ENCODE peak calls at places on chromosomes 3 and 15, in four cellular contexts. N is WTC11, P is HepG2, Q is K562. K is an unnamed sample.
A peak's percentile ranks its signal among the peaks of the same experiment; 100 is the strongest.

GRCh38 chr3:61561374-61562041 is at the start of gene PTPRG:
- DNase-seq in Q (no peak), P (peak; percentile 82), N (peak; percentile 78), K (no peak)

GRCh38 chr3:62556121-62556520 is 182.8 kb upstream of the FEZF2 start:
- DNase-seq in N (peak; percentile 32), P (no peak), Q (no peak), K (no peak)

GRCh38 chr3:143070977-143071551 is 48.5 kb upstream of the CHST2 start:
- DNase-seq in Q (no peak), P (peak; percentile 24), N (no peak), K (no peak)

GRCh38 chr3:113968986-113969385 is 21.2 kb downstream of the ZDHHC23 start:
- DNase-seq in N (no peak), Q (no peak), P (peak; percentile 4), K (no peak)

GRCh38 chr15:89361451-89362202 is 27.0 kb upstream of the POLG start:
- DNase-seq in P (peak; percentile 22), N (peak; percentile 86), Q (peak; percentile 86), K (no peak)

GRCh38 chr15:37140531-37141053 is 40.2 kb upstream of the MEIS2 start:
- DNase-seq in N (no peak), Q (no peak), P (no peak), K (no peak)

GRCh38 chr15:78046796-78047341 is 30.6 kb downstream of the TBC1D2B start:
- DNase-seq in Q (no peak), N (no peak), P (no peak), K (no peak)

GRCh38 chr15:36805278-36805677 is 225.9 kb downstream of the CDIN1 start:
- DNase-seq in P (no peak), Q (no peak), N (no peak), K (no peak)

GRCh38 chr3:112857526-112857925 is 10.9 kb upstream of the CD200R1L start:
- DNase-seq in P (no peak), N (no peak), Q (no peak), K (no peak)

GRCh38 chr15:54482251-54482650 is 504.0 kb downstream of the UNC13C start:
- DNase-seq in P (no peak), N (peak; percentile 20), Q (no peak), K (no peak)

GRCh38 chr3:155321418-155321817 is 27.9 kb upstream of the STRIT1 start:
- DNase-seq in Q (no peak), P (no peak), N (no peak), K (no peak)

GRCh38 chr15:36161781-36162212 is 417.6 kb upstream of the CDIN1 start:
- DNase-seq in Q (no peak), P (no peak), N (no peak), K (no peak)

GRCh38 chr3:10344944-10345575 is 24.1 kb upstream of the SEC13 start:
- DNase-seq in Q (no peak), P (no peak), N (no peak), K (no peak)

GRCh38 chr15:99605490-99605931 is 39.7 kb downstream of the MEF2A start:
- DNase-seq in Q (no peak), N (no peak), P (no peak), K (no peak)

GRCh38 chr3:87191641-87192040 is 35.5 kb upstream of the CHMP2B start:
- DNase-seq in Q (no peak), N (no peak), P (no peak), K (no peak)

GRCh38 chr3:56137406-56137805 is 330.9 kb downstream of the ERC2 start:
- DNase-seq in N (no peak), P (no peak), Q (no peak), K (no peak)

GRCh38 chr3:108394016-108394415 is 97.7 kb downstream of the HHLA2 start:
- DNase-seq in P (no peak), N (no peak), Q (no peak), K (no peak)

GRCh38 chr15:100914876-100915275 is 4.3 kb upstream of the LRRK1 start:
- DNase-seq in N (no peak), Q (no peak), P (no peak), K (no peak)

GRCh38 chr15:101045835-101046691 is 126.9 kb downstream of the LRRK1 start:
- DNase-seq in Q (no peak), P (no peak), N (no peak), K (no peak)

GRCh38 chr3:21020043-21020442 is 731.0 kb downstream of the ZNF385D start:
- DNase-seq in N (no peak), P (no peak), Q (no peak), K (no peak)

GRCh38 chr3:47250309-47251060 is 32.1 kb downstream of the KIF9 start:
- DNase-seq in P (peak; percentile 60), Q (peak; percentile 72), N (peak; percentile 44), K (no peak)

GRCh38 chr3:56115698-56116097 is 352.6 kb downstream of the ERC2 start:
- DNase-seq in Q (no peak), N (peak; percentile 61), P (no peak), K (no peak)

GRCh38 chr15:93331545-93332117 is 242.6 kb upstream of the RGMA start:
- DNase-seq in N (peak; percentile 69), P (no peak), Q (no peak), K (no peak)

GRCh38 chr3:149278911-149279310 is 54.5 kb downstream of the TM4SF18 start:
- DNase-seq in P (no peak), N (no peak), Q (no peak), K (no peak)

GRCh38 chr3:52444860-52445793 is at the start of gene SEMA3G:
- DNase-seq in N (peak; percentile 83), P (peak; percentile 76), Q (peak; percentile 71), K (no peak)

GRCh38 chr3:95939235-95939824 is 875.1 kb upstream of the EPHA6 start:
- DNase-seq in N (no peak), P (no peak), Q (no peak), K (no peak)

GRCh38 chr3:127698264-127699097 is 25.7 kb downstream of the ABTB1 start:
- DNase-seq in Q (no peak), N (no peak), P (no peak), K (no peak)

GRCh38 chr3:125125822-125126245 is 70.0 kb upstream of the HEG1 start:
- DNase-seq in N (no peak), Q (no peak), P (peak; percentile 12), K (no peak)

GRCh38 chr3:56887402-56888025 is 85.8 kb upstream of the ARHGEF3 start:
- DNase-seq in N (no peak), P (no peak), Q (no peak), K (no peak)

GRCh38 chr3:37074178-37074577 is 80.9 kb downstream of the MLH1 start:
- DNase-seq in P (no peak), N (no peak), Q (no peak), K (no peak)

GRCh38 chr15:64438653-64439447 is 21.5 kb upstream of the ZNF609 start:
- DNase-seq in Q (peak; percentile 41), N (no peak), P (no peak), K (no peak)

GRCh38 chr15:70345251-70346019 is 247.7 kb upstream of the TLE3 start:
- DNase-seq in N (no peak), Q (no peak), P (no peak), K (no peak)

GRCh38 chr15:70344666-70345065 is 246.9 kb upstream of the TLE3 start:
- DNase-seq in P (no peak), Q (no peak), N (no peak), K (no peak)

GRCh38 chr15:70347321-70347720 is 249.6 kb upstream of the TLE3 start:
- DNase-seq in P (no peak), Q (no peak), N (no peak), K (no peak)

GRCh38 chr15:70348581-70349344 is 251.0 kb upstream of the TLE3 start:
- DNase-seq in Q (no peak), N (no peak), P (no peak), K (no peak)

DNA sequence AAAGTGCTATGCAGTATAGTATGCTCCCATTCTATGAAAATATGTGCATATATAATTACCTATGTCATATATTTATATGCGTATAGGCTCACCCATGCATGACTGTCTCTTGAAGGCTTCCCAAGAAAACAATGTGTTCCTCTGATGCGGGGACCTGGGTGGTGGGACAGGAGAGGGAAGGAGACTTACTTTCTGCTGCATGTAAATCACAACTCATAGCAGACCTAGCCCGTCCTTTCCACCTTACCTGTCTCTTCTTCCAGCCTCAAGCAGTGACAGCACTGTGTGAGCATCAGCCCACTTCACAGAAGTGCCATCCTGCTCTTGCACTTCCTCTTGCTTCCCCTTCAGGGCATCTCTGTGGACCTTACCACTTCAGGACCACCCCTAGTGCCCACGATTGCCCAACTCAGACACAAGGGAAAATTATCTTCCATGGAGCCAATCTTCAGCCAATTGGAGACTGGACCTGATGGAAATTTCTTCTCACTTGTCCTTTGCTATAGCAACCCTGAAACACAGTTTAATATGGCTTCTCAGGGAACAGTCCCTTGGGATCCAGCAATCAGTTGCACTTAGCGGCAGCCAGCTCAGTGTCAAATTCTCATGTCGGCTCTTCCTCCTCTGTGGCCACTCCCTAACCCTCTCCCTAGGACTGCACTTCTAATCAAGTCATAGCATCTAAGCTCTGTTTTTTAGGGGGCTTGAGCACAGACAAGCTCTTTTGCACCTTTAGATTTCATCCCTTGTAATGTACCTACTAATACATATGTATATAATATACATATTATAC is 250.2 kb upstream of the TLE3 start:
- DNase-seq in N (no peak), P (no peak), Q (no peak), K (no peak)
- TF ChIP-seq NR2C2 in N (no peak), P (no peak), Q (no peak), K (no peak)

DNA sequence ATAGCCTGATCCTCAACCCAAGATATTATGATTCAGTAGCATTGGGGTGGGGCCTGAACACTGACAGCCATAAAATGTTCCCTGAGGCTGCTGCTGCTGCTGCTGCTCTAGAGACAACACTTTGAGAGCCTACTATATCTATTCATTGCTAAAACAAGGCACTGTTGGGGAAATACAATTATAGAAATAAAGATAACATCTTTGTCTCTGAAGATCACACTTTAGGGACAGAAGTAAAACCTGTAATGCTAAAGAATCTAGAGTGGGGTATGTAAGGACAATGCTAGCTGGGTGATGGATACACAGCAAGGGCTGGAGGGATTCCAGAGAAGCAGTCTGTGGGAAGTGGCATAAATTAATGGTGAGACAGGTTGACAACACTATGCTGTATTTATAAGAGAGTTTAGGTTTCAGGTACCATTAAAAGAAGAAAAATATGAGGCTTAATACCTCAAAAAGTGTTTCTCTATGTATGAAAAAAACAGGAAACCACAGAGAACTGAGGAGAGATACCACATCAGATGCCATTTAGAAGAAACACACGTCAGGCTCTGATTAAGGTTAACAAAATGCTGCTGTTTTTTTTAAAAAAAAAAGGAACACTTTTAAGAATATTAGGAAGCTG is 115.9 kb downstream of the CBLB start:
- DNase-seq in N (no peak), Q (no peak), P (no peak), K (no peak)
- TF ChIP-seq NR2C2 in N (no peak), Q (no peak), P (no peak), K (no peak)

DNA sequence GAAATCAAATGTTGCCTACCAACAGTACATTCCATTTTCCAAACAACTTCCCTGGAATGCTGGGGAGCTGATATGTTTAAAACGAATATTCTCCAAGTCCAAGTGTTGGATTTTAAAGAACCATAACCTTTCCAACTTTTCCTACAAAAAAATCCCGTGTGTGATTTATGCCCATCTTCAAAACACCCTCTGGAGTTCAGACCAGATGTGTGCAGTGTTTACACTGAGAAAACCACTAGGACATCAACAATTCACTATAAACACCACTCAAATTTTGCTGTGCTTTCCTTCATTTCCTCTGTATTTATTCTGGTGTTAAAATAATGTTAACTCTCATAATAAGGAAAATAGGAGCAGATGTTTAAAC is 2.4 kb downstream of the VGLL4 start:
- DNase-seq in P (no peak), Q (no peak), N (no peak), K (no peak)
- TF ChIP-seq NR2C2 in P (no peak), Q (no peak), N (no peak), K (no peak)

DNA sequence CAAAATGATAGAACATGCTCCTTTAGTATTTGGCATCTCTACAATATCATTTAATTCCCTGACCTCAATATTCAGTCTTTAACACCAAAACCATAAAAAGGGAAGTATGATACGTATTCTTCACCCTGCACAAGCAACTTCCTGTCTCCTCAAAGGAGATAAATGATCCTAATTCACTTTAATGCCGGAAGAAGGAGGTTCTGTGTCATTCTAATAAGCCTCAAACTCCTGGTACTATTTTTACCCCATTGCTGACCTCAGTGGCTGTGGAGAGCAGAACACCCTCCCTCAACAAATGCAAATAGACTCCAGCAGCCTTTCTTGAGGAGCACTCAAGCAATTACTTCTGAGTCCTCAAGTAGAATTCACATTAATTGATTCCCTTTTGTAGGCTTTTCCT is 173.3 kb downstream of the TMEM108 start:
- DNase-seq in P (no peak), N (no peak), Q (no peak), K (peak; percentile 78)
- TF ChIP-seq NR2C2 in P (no peak), N (no peak), Q (no peak), K (no peak)

K was measured in GM12878.